ENCODE peak calls at places on chromosomes 4 and X, in six cellular contexts. P is HT-29; L is NCI-H774; F is fibroblast of the aortic adventitia; V is T-cell; Y is activated CD4-positive, alpha-beta T cell treated with anti-CD3 and anti-CD28 coated beads for 36 hours. I is an unnamed sample.

GRCh38 chr4:182881928-182882327 is 35.3 kb downstream of the DCTD start:
- DNase-seq in L (peak), P (no peak), Y (no peak), V (no peak), F (no peak), I (no peak)

GRCh38 chr4:39591290-39591689 is 47.4 kb downstream of the SMIM14 start:
- DNase-seq in F (peak), V (no peak), Y (no peak), P (peak), L (no peak), I (no peak)

GRCh38 chr4:128315756-128316520 is 28.3 kb upstream of the PGRMC2 start:
- DNase-seq in P (no peak), L (no peak), Y (no peak), V (no peak), F (no peak), I (no peak)

GRCh38 chrX:36908801-36909403 is 99.3 kb upstream of the FAM47C start:
- DNase-seq in P (peak), Y (no peak), V (no peak), L (peak), F (peak), I (no peak)

GRCh38 chr4:3286335-3287175 is 6.3 kb upstream of the RGS12 start:
- DNase-seq in V (no peak), Y (no peak), L (no peak), F (no peak), P (no peak), I (no peak)

GRCh38 chr4:136967069-136967468 is 565.2 kb downstream of the PCDH18 start:
- DNase-seq in Y (no peak), L (no peak), F (no peak), V (no peak), P (no peak), I (no peak)

GRCh38 chrX:118627084-118627758 is 100.2 kb upstream of the IL13RA1 start:
- DNase-seq in L (no peak), F (no peak), P (peak), V (no peak), Y (no peak), I (no peak)

GRCh38 chr4:165175879-165176278 is 31.5 kb upstream of the KLHL2 start:
- DNase-seq in P (no peak), V (no peak), L (no peak), Y (no peak), F (no peak), I (no peak)

GRCh38 chr4:148795156-148795864 is 353.1 kb upstream of the NR3C2 start:
- DNase-seq in L (no peak), V (no peak), F (peak), P (no peak), Y (no peak), I (no peak)

GRCh38 chr4:148782284-148782683 is 340.1 kb upstream of the NR3C2 start:
- DNase-seq in Y (no peak), L (no peak), V (no peak), F (no peak), P (no peak), I (no peak)

GRCh38 chr4:8403173-8403753 is 37.3 kb downstream of the ACOX3 start:
- DNase-seq in L (no peak), V (peak), P (peak), Y (peak), F (peak), I (peak)

GRCh38 chr4:163048447-163048846 is 118.2 kb downstream of the NAF1 start:
- DNase-seq in V (no peak), Y (peak), L (no peak), P (peak), F (peak), I (peak)

GRCh38 chr4:186017801-186018200 is 51.2 kb upstream of the TLR3 start:
- DNase-seq in V (no peak), P (no peak), L (no peak), F (no peak), Y (no peak), I (no peak)

GRCh38 chrX:31223817-31224216 is 152.0 kb upstream of the FTHL17 start:
- DNase-seq in L (no peak), V (no peak), P (no peak), F (peak), Y (no peak), I (no peak)

GRCh38 chrX:4935846-4936245 is 1222.4 kb upstream of the PRKX start:
- DNase-seq in V (no peak), F (no peak), P (no peak), L (no peak), Y (no peak), I (no peak)

GRCh38 chr4:94976371-94977011 is 218.7 kb downstream of the BMPR1B start:
- DNase-seq in V (no peak), F (peak), L (no peak), Y (no peak), P (no peak), I (no peak)

GRCh38 chr4:145861331-145862318 is 77.0 kb downstream of the ZNF827 start:
- DNase-seq in L (no peak), P (no peak), V (no peak), Y (no peak), F (peak), I (no peak)

GRCh38 chr4:73051625-73052024 is 17.9 kb downstream of the COX18 start:
- DNase-seq in P (no peak), Y (no peak), V (no peak), F (no peak), L (no peak), I (no peak)

GRCh38 chr4:150457802-150458201 is 124.1 kb upstream of the MAB21L2 start:
- DNase-seq in Y (no peak), P (no peak), L (no peak), V (no peak), F (peak), I (no peak)

GRCh38 chr4:41873380-41874295 is 61.6 kb upstream of the TMEM33 start:
- DNase-seq in V (no peak), P (no peak), Y (no peak), L (no peak), F (no peak), I (no peak)

GRCh38 chr4:2260336-2261109 is 1.4 kb downstream of the MXD4 start:
- DNase-seq in F (no peak), P (no peak), Y (peak), V (no peak), L (no peak), I (peak)

GRCh38 chrX:16628954-16629595 is 20.9 kb upstream of the S100G start:
- DNase-seq in F (no peak), P (no peak), V (no peak), Y (no peak), L (no peak), I (no peak)

GRCh38 chrX:29903365-29903764 is 312.0 kb upstream of the MAGEB2 start:
- DNase-seq in Y (no peak), V (no peak), L (no peak), P (no peak), F (peak), I (no peak)

GRCh38 chr4:134470544-134470943 is 269.0 kb upstream of the PABPC4L start:
- DNase-seq in F (no peak), V (no peak), Y (peak), P (peak), L (no peak), I (no peak)

GRCh38 chrX:95427389-95427788 is 1257.3 kb upstream of the DIAPH2 start:
- DNase-seq in F (peak), Y (no peak), L (no peak), P (no peak), V (no peak), I (no peak)

GRCh38 chr4:103091601-103092223 is 7.9 kb downstream of the BDH2 start:
- DNase-seq in P (peak), Y (peak), V (no peak), L (no peak), F (peak), I (peak)

GRCh38 chr4:152209772-152210493 is 326.0 kb downstream of the FBXW7 start:
- DNase-seq in P (no peak), V (no peak), Y (no peak), F (peak), L (no peak), I (no peak)

GRCh38 chrX:18886344-18887161 is 97.4 kb downstream of the PHKA2 start:
- DNase-seq in F (peak), Y (peak), V (no peak), P (peak), L (peak), I (peak)

GRCh38 chr4:43855283-43855682 is 593.3 kb downstream of the KCTD8 start:
- DNase-seq in Y (no peak), F (no peak), V (no peak), P (no peak), L (no peak), I (no peak)

GRCh38 chr4:61511716-61512488 is 311.8 kb downstream of the ADGRL3 start:
- DNase-seq in P (peak), L (no peak), Y (no peak), F (peak), V (no peak), I (no peak)

GRCh38 chr4:69116645-69117321 is 20.5 kb downstream of the UGT2B7 start:
- DNase-seq in P (peak), Y (no peak), L (no peak), V (no peak), F (peak), I (no peak)

GRCh38 chr4:156676116-156676851 is 295.3 kb downstream of the PDGFC start:
- DNase-seq in V (no peak), L (no peak), Y (no peak), F (no peak), P (no peak), I (no peak)